ENCODE peak calls at places on chromosomes 12 and 14, in four cellular contexts. One of them, this sample, is unnamed.

GRCh38 chr12:117101953-117102833 is 3.0 kb upstream of the TESC start:
- DNase-seq in fibroblast of lung: no peak
- DNase-seq in IMR-90: no peak
- DNase-seq in mammary epithelial cell: no peak
- DNase-seq in this sample: no peak

GRCh38 chr12:1913377-1914115 is 4.9 kb downstream of the CACNA2D4 start:
- DNase-seq in mammary epithelial cell: no peak
- DNase-seq in fibroblast of lung: no peak
- DNase-seq in IMR-90: no peak
- DNase-seq in this sample: no peak

GRCh38 chr12:10721654-10722501 is 1.2 kb downstream of the YBX3 start:
- DNase-seq in mammary epithelial cell: peak
- DNase-seq in fibroblast of lung: peak
- DNase-seq in IMR-90: peak
- DNase-seq in this sample: peak

GRCh38 chr12:21852251-21852650 is 77.7 kb upstream of the KCNJ8 start:
- DNase-seq in mammary epithelial cell: no peak
- DNase-seq in IMR-90: peak
- DNase-seq in fibroblast of lung: peak
- DNase-seq in this sample: peak

GRCh38 chr12:123445388-123446344 is 9.2 kb upstream of the RILPL2 start:
- DNase-seq in fibroblast of lung: peak
- DNase-seq in IMR-90: peak
- DNase-seq in mammary epithelial cell: no peak
- DNase-seq in this sample: peak

GRCh38 chr12:70258605-70259403 is 15.6 kb downstream of the CNOT2 start:
- DNase-seq in IMR-90: no peak
- DNase-seq in fibroblast of lung: no peak
- DNase-seq in mammary epithelial cell: peak
- DNase-seq in this sample: no peak

GRCh38 chr12:117662220-117662619 is 300.8 kb upstream of the NOS1 start:
- DNase-seq in fibroblast of lung: no peak
- DNase-seq in IMR-90: no peak
- DNase-seq in mammary epithelial cell: no peak
- DNase-seq in this sample: no peak

GRCh38 chr12:122318607-122319311 is 52.5 kb upstream of the VPS33A start:
- DNase-seq in IMR-90: peak
- DNase-seq in fibroblast of lung: peak
- DNase-seq in mammary epithelial cell: no peak
- DNase-seq in this sample: peak

GRCh38 chr12:117067638-117068037 is 31.6 kb downstream of the TESC start:
- DNase-seq in mammary epithelial cell: no peak
- DNase-seq in fibroblast of lung: no peak
- DNase-seq in IMR-90: no peak
- DNase-seq in this sample: no peak

GRCh38 chr12:9032202-9032964 is 43.0 kb downstream of the KLRG1 start:
- DNase-seq in mammary epithelial cell: no peak
- DNase-seq in fibroblast of lung: no peak
- DNase-seq in IMR-90: no peak
- DNase-seq in this sample: no peak

GRCh38 chr14:51939727-51940126 is 49.6 kb upstream of the RTRAF start:
- DNase-seq in mammary epithelial cell: no peak
- DNase-seq in IMR-90: peak
- DNase-seq in fibroblast of lung: peak
- DNase-seq in this sample: no peak

GRCh38 chr12:76915381-76916169 is 36.8 kb upstream of the CSRP2 start:
- DNase-seq in mammary epithelial cell: no peak
- DNase-seq in IMR-90: no peak
- DNase-seq in fibroblast of lung: no peak
- DNase-seq in this sample: peak

GRCh38 chr12:54201001-54201794 is 12.4 kb upstream of the SMUG1 start:
- DNase-seq in IMR-90: peak
- DNase-seq in mammary epithelial cell: peak
- DNase-seq in fibroblast of lung: peak
- DNase-seq in this sample: peak

GRCh38 chr14:56098021-56098420 is 20.2 kb upstream of the PELI2 start:
- DNase-seq in mammary epithelial cell: no peak
- DNase-seq in IMR-90: no peak
- DNase-seq in fibroblast of lung: no peak
- DNase-seq in this sample: no peak

GRCh38 chr14:65585216-65585615 is 172.7 kb downstream of the FUT8 start:
- DNase-seq in mammary epithelial cell: no peak
- DNase-seq in IMR-90: no peak
- DNase-seq in fibroblast of lung: no peak
- DNase-seq in this sample: peak

GRCh38 chr12:175250-175649 is 38.7 kb downstream of the SLC6A12 start:
- DNase-seq in IMR-90: no peak
- DNase-seq in fibroblast of lung: peak
- DNase-seq in mammary epithelial cell: no peak
- DNase-seq in this sample: no peak

GRCh38 chr14:80364816-80365215 is 153.5 kb upstream of the DIO2 start:
- DNase-seq in fibroblast of lung: no peak
- DNase-seq in IMR-90: no peak
- DNase-seq in mammary epithelial cell: no peak
- DNase-seq in this sample: no peak

GRCh38 chr12:27504506-27504905 is 19.5 kb upstream of the PPFIBP1 start:
- DNase-seq in mammary epithelial cell: no peak
- DNase-seq in fibroblast of lung: peak
- DNase-seq in IMR-90: peak
- DNase-seq in this sample: no peak

GRCh38 chr12:50081096-50081808 is 3.9 kb upstream of the SMARCD1 start:
- DNase-seq in IMR-90: no peak
- DNase-seq in mammary epithelial cell: no peak
- DNase-seq in fibroblast of lung: no peak
- DNase-seq in this sample: no peak

GRCh38 chr12:114875323-114875722 is 191.3 kb upstream of the TBX3 start:
- DNase-seq in fibroblast of lung: no peak
- DNase-seq in mammary epithelial cell: no peak
- DNase-seq in IMR-90: no peak
- DNase-seq in this sample: no peak

GRCh38 chr14:39434401-39434800 is 2.2 kb upstream of the FBXO33 start:
- DNase-seq in fibroblast of lung: no peak
- DNase-seq in IMR-90: peak
- DNase-seq in mammary epithelial cell: peak
- DNase-seq in this sample: peak

GRCh38 chr12:30926243-30927209 is at the start of gene TSPAN11:
- DNase-seq in fibroblast of lung: peak
- DNase-seq in mammary epithelial cell: no peak
- DNase-seq in IMR-90: peak
- DNase-seq in this sample: no peak

GRCh38 chr14:38143170-38143569 is 64.5 kb upstream of the SSTR1 start:
- DNase-seq in fibroblast of lung: peak
- DNase-seq in mammary epithelial cell: no peak
- DNase-seq in IMR-90: peak
- DNase-seq in this sample: no peak

GRCh38 chr12:47085815-47086252 is 6.1 kb upstream of the AMIGO2 start:
- DNase-seq in fibroblast of lung: peak
- DNase-seq in mammary epithelial cell: peak
- DNase-seq in IMR-90: peak
- DNase-seq in this sample: peak

GRCh38 chr12:132602578-132603239 is 7.7 kb downstream of the LRCOL1 start:
- DNase-seq in IMR-90: no peak
- DNase-seq in mammary epithelial cell: no peak
- DNase-seq in fibroblast of lung: no peak
- DNase-seq in this sample: no peak

GRCh38 chr14:65486856-65487255 is 74.3 kb downstream of the FUT8 start:
- DNase-seq in mammary epithelial cell: no peak
- DNase-seq in IMR-90: peak
- DNase-seq in fibroblast of lung: peak
- DNase-seq in this sample: no peak

GRCh38 chr14:50736932-50737419 is 68.9 kb upstream of the SAV1 start:
- DNase-seq in mammary epithelial cell: no peak
- DNase-seq in IMR-90: no peak
- DNase-seq in fibroblast of lung: no peak
- DNase-seq in this sample: no peak

GRCh38 chr12:93025145-93026103 is 96.3 kb upstream of the EEA1 start:
- DNase-seq in fibroblast of lung: peak
- DNase-seq in IMR-90: peak
- DNase-seq in mammary epithelial cell: peak
- DNase-seq in this sample: peak

GRCh38 chr12:128266559-128267245 is at the start of gene TMEM132C:
- DNase-seq in IMR-90: no peak
- DNase-seq in fibroblast of lung: no peak
- DNase-seq in mammary epithelial cell: no peak
- DNase-seq in this sample: no peak

GRCh38 chr12:12505544-12506501 is 56.8 kb downstream of the DUSP16 start:
- DNase-seq in IMR-90: peak
- DNase-seq in fibroblast of lung: peak
- DNase-seq in mammary epithelial cell: no peak
- DNase-seq in this sample: no peak

GRCh38 chr12:81245458-81245857 is 167.6 kb downstream of the ACSS3 start:
- DNase-seq in IMR-90: no peak
- DNase-seq in fibroblast of lung: no peak
- DNase-seq in mammary epithelial cell: no peak
- DNase-seq in this sample: no peak

GRCh38 chr12:27474344-27474743 is 27.8 kb downstream of the SMCO2 start:
- DNase-seq in fibroblast of lung: peak
- DNase-seq in mammary epithelial cell: peak
- DNase-seq in IMR-90: peak
- DNase-seq in this sample: peak

GRCh38 chr14:49193365-49194050 is 392.7 kb downstream of the RPS29 start:
- DNase-seq in IMR-90: no peak
- DNase-seq in fibroblast of lung: no peak
- DNase-seq in mammary epithelial cell: no peak
- DNase-seq in this sample: no peak

GRCh38 chr12:113403435-113404415 is at the start of gene SDS:
- DNase-seq in mammary epithelial cell: no peak
- DNase-seq in IMR-90: peak
- DNase-seq in fibroblast of lung: peak
- DNase-seq in this sample: peak

GRCh38 chr12:3042394-3042793 is 34.8 kb upstream of the TSPAN9 start:
- DNase-seq in fibroblast of lung: no peak
- DNase-seq in IMR-90: no peak
- DNase-seq in mammary epithelial cell: no peak
- DNase-seq in this sample: no peak

GRCh38 chr14:63193236-63193635 is 11.0 kb upstream of the RHOJ start:
- DNase-seq in IMR-90: no peak
- DNase-seq in mammary epithelial cell: peak
- DNase-seq in fibroblast of lung: no peak
- DNase-seq in this sample: no peak

GRCh38 chr12:130214686-130215370 is 52.6 kb downstream of the FZD10 start:
- DNase-seq in IMR-90: no peak
- DNase-seq in mammary epithelial cell: no peak
- DNase-seq in fibroblast of lung: no peak
- DNase-seq in this sample: no peak

GRCh38 chr12:14901228-14901562 is 15.5 kb upstream of the MGP start:
- DNase-seq in fibroblast of lung: no peak
- DNase-seq in IMR-90: no peak
- DNase-seq in mammary epithelial cell: no peak
- DNase-seq in this sample: peak

GRCh38 chr12:108629824-108630476 is 3.7 kb downstream of the SELPLG start:
- DNase-seq in fibroblast of lung: peak
- DNase-seq in IMR-90: peak
- DNase-seq in mammary epithelial cell: peak
- DNase-seq in this sample: peak

GRCh38 chr14:32028599-32028998 is 48.5 kb upstream of the ARHGAP5 start:
- DNase-seq in fibroblast of lung: peak
- DNase-seq in mammary epithelial cell: peak
- DNase-seq in IMR-90: no peak
- DNase-seq in this sample: peak

DNA sequence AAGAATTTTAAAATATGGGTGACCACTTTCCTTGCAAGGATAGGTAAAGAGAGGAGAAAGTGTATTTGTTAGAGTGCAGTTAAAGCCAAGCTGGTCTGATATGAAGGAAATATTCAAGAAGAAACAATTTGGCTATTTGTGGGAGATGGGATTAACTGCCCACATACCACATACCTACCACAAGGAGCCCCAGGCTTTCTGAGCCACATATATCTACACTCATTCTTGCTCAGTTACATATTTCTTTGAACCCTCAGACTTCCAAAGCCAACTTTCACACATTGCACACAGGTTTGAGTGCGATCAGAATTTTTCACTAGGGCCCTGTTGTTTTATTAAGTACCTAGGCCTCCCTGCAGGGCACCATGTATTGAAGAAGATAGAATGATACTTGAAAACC is 330.2 kb downstream of the ZFP36L1 start:
- DNase-seq in IMR-90: no peak
- DNase-seq in fibroblast of lung: peak
- DNase-seq in mammary epithelial cell: no peak
- DNase-seq in this sample: no peak
- TF ChIP-seq CTCF in IMR-90: peak
- TF ChIP-seq CTCF in fibroblast of lung: peak
- TF ChIP-seq CTCF in mammary epithelial cell: peak
- TF ChIP-seq CTCF in this sample: no peak

GRCh38 chr14:75126679-75127473 is at the start of gene NEK9:
- DNase-seq in IMR-90: peak
- DNase-seq in fibroblast of lung: peak
- DNase-seq in mammary epithelial cell: peak
- DNase-seq in this sample: peak
- H3K9ac ChIP-seq in IMR-90: peak
- H3K9ac ChIP-seq in fibroblast of lung: peak
- H3K9ac ChIP-seq in mammary epithelial cell: peak
- H3K9ac ChIP-seq in this sample: peak

GRCh38 chr12:62192486-62193250 is 67.5 kb upstream of the USP15 start:
- DNase-seq in IMR-90: peak
- DNase-seq in fibroblast of lung: peak
- DNase-seq in mammary epithelial cell: peak
- DNase-seq in this sample: peak

GRCh38 chr12:62190921-62191746 is 69.1 kb upstream of the USP15 start:
- DNase-seq in fibroblast of lung: no peak
- DNase-seq in IMR-90: peak
- DNase-seq in mammary epithelial cell: no peak
- DNase-seq in this sample: no peak

GRCh38 chr12:62191747-62192485 is 68.3 kb upstream of the USP15 start:
- DNase-seq in mammary epithelial cell: peak
- DNase-seq in IMR-90: no peak
- DNase-seq in fibroblast of lung: peak
- DNase-seq in this sample: no peak

GRCh38 chr12:62194031-62194430 is 66.2 kb upstream of the USP15 start:
- DNase-seq in mammary epithelial cell: no peak
- DNase-seq in fibroblast of lung: no peak
- DNase-seq in IMR-90: no peak
- DNase-seq in this sample: no peak

GRCh38 chr12:62190081-62190480 is 70.1 kb upstream of the USP15 start:
- DNase-seq in mammary epithelial cell: no peak
- DNase-seq in IMR-90: no peak
- DNase-seq in fibroblast of lung: no peak
- DNase-seq in this sample: no peak
- H2AFZ ChIP-seq in mammary epithelial cell: no peak
- H2AFZ ChIP-seq in IMR-90: no peak
- H2AFZ ChIP-seq in fibroblast of lung: no peak
- H2AFZ ChIP-seq in this sample: no peak

GRCh38 chr12:42473561-42473960 is 116.0 kb downstream of the PRICKLE1 start:
- DNase-seq in fibroblast of lung: no peak
- DNase-seq in IMR-90: no peak
- DNase-seq in mammary epithelial cell: no peak
- DNase-seq in this sample: peak
- TF ChIP-seq CTCF in fibroblast of lung: no peak
- TF ChIP-seq CTCF in IMR-90: no peak
- TF ChIP-seq CTCF in mammary epithelial cell: no peak
- TF ChIP-seq CTCF in this sample: no peak

This sample was measured in PC-3.